ENCODE peak calls at places on chromosomes 2 and 18, in seven cellular contexts. B, V, Z, I, H, Y and O are unnamed samples. For H3K4me1, the result is how much of the 10 kb centered on the place peaks cover.

GRCh38 chr2:17101596-17101995 is 416.6 kb downstream of the RAD51AP2 start:
- DNase-seq in B (no peak), V (no peak), Z (no peak), I (no peak), H (no peak), Y (no peak), O (no peak)

GRCh38 chr2:240259201-240259923 is 118.9 kb upstream of the OTOS start:
- DNase-seq in B (no peak), V (no peak), Z (no peak), I (peak), H (no peak), Y (peak), O (no peak)

GRCh38 chr2:174729797-174730529 is 34.3 kb downstream of the CHRNA1 start:
- DNase-seq in B (no peak), V (no peak), Z (peak), I (no peak), H (no peak), Y (no peak), O (no peak)

GRCh38 chr2:201858267-201858666 is 51.9 kb downstream of the CDK15 start:
- DNase-seq in B (no peak), V (no peak), Z (peak), I (no peak), H (no peak), Y (no peak), O (no peak)

GRCh38 chr18:48872234-48873145 is 78.3 kb downstream of the SMAD7 start:
- DNase-seq in B (no peak), V (no peak), Z (no peak), I (no peak), H (no peak), Y (no peak), O (no peak)

GRCh38 chr2:33552758-33553461 is 46.2 kb downstream of the FAM98A start:
- DNase-seq in B (no peak), V (no peak), Z (no peak), I (no peak), H (peak), Y (no peak), O (no peak)

GRCh38 chr2:116952254-116952653 is 862.2 kb upstream of the DDX18 start:
- DNase-seq in B (no peak), V (no peak), Z (peak), I (no peak), H (no peak), Y (no peak), O (no peak)

GRCh38 chr2:39954346-39954745 is 175.3 kb upstream of the THUMPD2 start:
- DNase-seq in B (no peak), V (no peak), Z (no peak), I (no peak), H (no peak), Y (no peak), O (no peak)

GRCh38 chr2:183248866-183249567 is 124.8 kb downstream of the NUP35 start:
- DNase-seq in B (peak), V (peak), Z (peak), I (no peak), H (peak), Y (no peak), O (no peak)

GRCh38 chr18:63046375-63046774 is 273.2 kb downstream of the BCL2 start:
- DNase-seq in B (no peak), V (no peak), Z (no peak), I (no peak), H (no peak), Y (no peak), O (no peak)

GRCh38 chr18:23994361-23994902 is 20.1 kb upstream of the TTC39C start:
- DNase-seq in B (no peak), V (peak), Z (peak), I (no peak), H (peak), Y (peak), O (peak)

GRCh38 chr2:178225011-178225817 is 30.9 kb downstream of the OSBPL6 start:
- DNase-seq in B (no peak), V (no peak), Z (no peak), I (no peak), H (no peak), Y (no peak), O (no peak)

GRCh38 chr2:149572102-149572953 is 15.2 kb downstream of the MMADHC start:
- DNase-seq in B (no peak), V (no peak), Z (no peak), I (no peak), H (no peak), Y (no peak), O (peak)

GRCh38 chr2:100784681-100785080 is 35.3 kb upstream of the NPAS2 start:
- DNase-seq in B (no peak), V (no peak), Z (no peak), I (no peak), H (no peak), Y (no peak), O (no peak)

GRCh38 chr2:157233506-157233905 is 24.0 kb upstream of the GALNT5 start:
- DNase-seq in B (peak), V (no peak), Z (no peak), I (no peak), H (no peak), Y (no peak), O (no peak)

GRCh38 chr2:12048551-12048950 is 302.1 kb downstream of the LPIN1 start:
- DNase-seq in B (peak), V (no peak), Z (peak), I (no peak), H (no peak), Y (no peak), O (no peak)

GRCh38 chr2:78978340-78978739 is 47.2 kb upstream of the REG3G start:
- DNase-seq in B (no peak), V (no peak), Z (peak), I (no peak), H (no peak), Y (no peak), O (no peak)

GRCh38 chr2:7014201-7014640 is 97.0 kb downstream of the RNF144A start:
- DNase-seq in B (peak), V (peak), Z (peak), I (peak), H (peak), Y (no peak), O (no peak)

GRCh38 chr2:46584134-46584533 is 104.8 kb downstream of the TMEM247 start:
- DNase-seq in B (no peak), V (no peak), Z (no peak), I (no peak), H (no peak), Y (no peak), O (no peak)

GRCh38 chr2:64906853-64907536 is 82.2 kb upstream of the SLC1A4 start:
- DNase-seq in B (no peak), V (no peak), Z (peak), I (no peak), H (peak), Y (no peak), O (no peak)

GRCh38 chr2:44362207-44363015 is 664 bp downstream of the CAMKMT start:
- DNase-seq in B (peak), V (peak), Z (peak), I (peak), H (peak), Y (peak), O (peak)

GRCh38 chr2:229416116-229416694 is 145.1 kb upstream of the PID1 start:
- DNase-seq in B (no peak), V (no peak), Z (no peak), I (no peak), H (no peak), Y (peak), O (no peak)

GRCh38 chr2:239611222-239611795 is 210.5 kb upstream of the HDAC4 start:
- DNase-seq in B (no peak), V (no peak), Z (no peak), I (no peak), H (no peak), Y (no peak), O (no peak)

GRCh38 chr18:26556573-26556972 is 8.2 kb upstream of the KCTD1 start:
- DNase-seq in B (no peak), V (no peak), Z (no peak), I (no peak), H (no peak), Y (no peak), O (no peak)

GRCh38 chr2:169565686-169566085 is 8.0 kb downstream of the FASTKD1 start:
- DNase-seq in B (no peak), V (no peak), Z (no peak), I (no peak), H (no peak), Y (no peak), O (no peak)

GRCh38 chr2:177588671-177589070 is 196.1 kb downstream of the AGPS start:
- DNase-seq in B (no peak), V (no peak), Z (no peak), I (no peak), H (no peak), Y (no peak), O (no peak)

GRCh38 chr2:230502593-230502992 is 86.6 kb downstream of the SP100 start:
- DNase-seq in B (no peak), V (no peak), Z (no peak), I (no peak), H (no peak), Y (no peak), O (no peak)

GRCh38 chr2:47645246-47645645 is 137.7 kb upstream of the MSH6 start:
- DNase-seq in B (no peak), V (no peak), Z (no peak), I (no peak), H (no peak), Y (no peak), O (no peak)

GRCh38 chr2:31067259-31067658 is 71.0 kb downstream of the GALNT14 start:
- DNase-seq in B (peak), V (no peak), Z (no peak), I (no peak), H (no peak), Y (no peak), O (no peak)

GRCh38 chr18:76494181-76494540 is 881 bp downstream of the ZNF516 start:
- DNase-seq in B (no peak), V (no peak), Z (peak), I (peak), H (peak), Y (peak), O (no peak)

GRCh38 chr18:76492669-76493212 is 2.3 kb downstream of the ZNF516 start:
- DNase-seq in B (peak), V (peak), Z (peak), I (peak), H (peak), Y (peak), O (peak)

GRCh38 chr18:76491801-76492668 is 3.0 kb downstream of the ZNF516 start:
- DNase-seq in B (no peak), V (no peak), Z (peak), I (peak), H (no peak), Y (peak), O (peak)

GRCh38 chr18:76494541-76495403 is at the start of gene ZNF516:
- DNase-seq in B (no peak), V (no peak), Z (peak), I (peak), H (peak), Y (peak), O (no peak)

DNA sequence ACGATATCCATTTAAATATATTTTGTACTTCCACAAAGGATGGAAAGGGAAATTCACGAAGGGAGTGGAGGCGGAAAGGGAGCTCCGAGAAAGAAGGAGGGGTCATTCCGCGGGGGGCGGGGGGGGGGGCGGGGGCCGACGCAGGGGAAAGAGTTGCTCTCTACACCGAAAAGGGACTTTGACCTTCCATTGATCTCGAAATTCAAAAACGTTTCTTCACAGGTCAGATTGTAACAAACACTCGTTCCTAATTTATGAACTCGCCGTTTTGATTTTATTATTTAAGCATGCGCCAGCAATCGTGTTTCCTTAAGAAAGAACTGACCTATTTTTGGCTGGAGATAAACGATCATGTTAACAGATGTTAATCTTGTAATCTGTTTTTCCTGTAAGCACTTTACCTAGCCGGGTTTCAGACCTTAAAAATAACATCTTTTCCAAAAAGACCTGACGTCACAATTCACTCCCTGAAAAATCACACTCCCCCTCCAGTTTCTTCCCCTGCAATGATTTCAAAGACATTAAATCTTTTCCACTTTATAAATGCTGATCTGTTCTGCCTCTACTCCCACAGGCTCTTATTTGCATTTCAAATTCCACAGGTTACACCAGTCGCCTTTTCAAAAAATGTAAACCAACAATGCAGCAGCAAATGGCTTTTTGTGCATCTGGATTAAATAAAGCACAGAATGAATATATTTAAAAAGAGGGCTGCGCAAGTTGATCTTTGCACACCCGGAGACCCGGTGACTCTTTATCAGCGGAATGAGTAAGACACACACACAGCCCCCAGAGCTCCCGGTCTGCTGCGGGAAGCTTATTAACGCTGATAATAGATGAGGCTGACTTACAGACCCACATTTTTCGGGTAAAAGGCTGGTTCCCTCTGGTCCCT is 1.6 kb downstream of the ZNF516 start:
- DNase-seq in B (peak), V (no peak), Z (peak), I (no peak), H (peak), Y (no peak), O (no peak)
- TF ChIP-seq POLR2AphosphoS5 in B (no peak), V (no peak), Z (no peak), I (no peak), H (peak), Y (no peak), O (no peak)

DNA sequence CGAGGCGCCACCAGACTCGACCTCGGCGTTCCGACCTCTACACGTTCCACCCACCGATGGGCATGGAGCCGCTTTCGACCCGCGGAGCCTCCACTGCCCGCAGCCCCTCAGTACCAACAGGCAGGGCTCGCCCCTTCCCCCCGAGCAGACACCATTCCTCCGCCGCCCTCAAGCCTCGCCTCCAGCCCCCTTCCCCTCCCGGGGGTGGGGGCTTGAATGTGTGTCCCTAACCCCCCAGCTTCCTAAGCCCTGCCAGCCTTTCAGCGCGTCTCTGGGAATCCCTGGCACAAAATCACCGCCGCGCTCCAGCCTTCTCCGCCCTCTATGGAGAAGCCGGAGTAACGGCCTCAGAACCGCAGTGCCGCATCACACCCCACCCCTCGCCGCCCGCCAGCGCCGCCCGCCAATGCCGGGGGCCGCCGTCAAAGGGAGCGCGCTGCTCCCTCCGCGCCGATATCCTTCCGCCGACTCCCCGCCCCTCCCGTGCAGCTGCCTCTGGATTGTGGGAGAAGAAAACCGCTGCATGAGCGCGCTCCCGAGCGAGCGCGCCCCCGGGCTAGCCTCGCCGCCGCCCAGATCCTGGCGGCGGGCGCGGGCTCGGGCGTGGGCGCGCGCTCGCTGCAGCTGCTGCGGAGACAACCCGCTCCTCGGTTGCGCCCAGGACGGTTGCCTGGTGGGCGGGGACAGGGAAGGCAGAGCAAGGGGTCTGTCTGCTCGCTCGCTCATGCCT is at the start of gene CCDC88A:
- DNase-seq in B (peak), V (peak), Z (peak), I (peak), H (peak), Y (peak), O (peak)
- TF ChIP-seq CTCF in B (peak), V (no peak), Z (peak), I (peak), H (peak), Y (no peak), O (peak)

GRCh38 chr2:99397251-99397920 is 60.2 kb downstream of the EIF5B start:
- DNase-seq in B (no peak), V (no peak), Z (no peak), I (no peak), H (no peak), Y (no peak), O (no peak)
- H3K4me1 ChIP-seq in B (under half), V (under half), Z (under half), I (under half), H (under half), Y (under half), O (under half)

GRCh38 chr2:56715670-56716069 is 531.9 kb downstream of the CCDC85A start:
- DNase-seq in B (no peak), V (no peak), Z (no peak), I (no peak), H (no peak), Y (no peak), O (no peak)
- TF ChIP-seq POLR2AphosphoS5 in B (no peak), V (no peak), Z (no peak), I (no peak), H (no peak), Y (no peak), O (no peak)

DNA sequence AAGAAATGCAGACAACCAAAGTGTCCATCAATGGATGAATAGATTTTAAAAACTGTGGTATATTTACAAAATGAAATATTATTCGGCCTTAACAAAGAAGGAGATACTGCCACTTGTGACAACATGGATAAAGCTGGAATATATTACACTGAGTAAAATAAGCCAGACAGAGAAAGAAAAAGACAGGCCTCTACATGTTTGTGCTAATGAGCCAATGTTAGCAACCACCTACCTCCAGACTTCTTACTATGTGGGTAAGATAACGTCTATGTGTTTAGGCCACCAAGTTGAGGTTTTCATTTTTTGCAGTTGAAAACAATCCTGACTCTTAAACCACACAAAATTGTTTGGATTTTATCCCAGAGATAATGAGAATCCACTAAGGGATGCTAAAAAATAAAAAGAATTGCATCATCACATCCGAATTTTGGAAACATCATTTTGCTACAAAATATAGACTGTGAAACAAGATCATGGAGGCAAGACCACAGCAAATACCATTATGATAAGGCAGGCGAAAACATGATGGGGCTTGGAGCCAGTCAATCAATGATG is 47.0 kb downstream of the EVA1A start:
- DNase-seq in B (no peak), V (no peak), Z (no peak), I (no peak), H (no peak), Y (no peak), O (no peak)
- TF ChIP-seq CTCF in B (no peak), V (no peak), Z (no peak), I (no peak), H (no peak), Y (no peak), O (no peak)

GRCh38 chr2:109350526-109350925 is 221.5 kb downstream of the SH3RF3 start:
- DNase-seq in B (no peak), V (no peak), Z (no peak), I (no peak), H (no peak), Y (no peak), O (no peak)

GRCh38 chr2:109348190-109348589 is 219.2 kb downstream of the SH3RF3 start:
- DNase-seq in B (no peak), V (no peak), Z (no peak), I (no peak), H (no peak), Y (no peak), O (no peak)

GRCh38 chr2:109348645-109349554 is 219.9 kb downstream of the SH3RF3 start:
- DNase-seq in B (no peak), V (no peak), Z (no peak), I (no peak), H (no peak), Y (no peak), O (no peak)

GRCh38 chr2:109351164-109351756 is 222.3 kb downstream of the SH3RF3 start:
- DNase-seq in B (no peak), V (no peak), Z (no peak), I (no peak), H (no peak), Y (no peak), O (peak)

DNA sequence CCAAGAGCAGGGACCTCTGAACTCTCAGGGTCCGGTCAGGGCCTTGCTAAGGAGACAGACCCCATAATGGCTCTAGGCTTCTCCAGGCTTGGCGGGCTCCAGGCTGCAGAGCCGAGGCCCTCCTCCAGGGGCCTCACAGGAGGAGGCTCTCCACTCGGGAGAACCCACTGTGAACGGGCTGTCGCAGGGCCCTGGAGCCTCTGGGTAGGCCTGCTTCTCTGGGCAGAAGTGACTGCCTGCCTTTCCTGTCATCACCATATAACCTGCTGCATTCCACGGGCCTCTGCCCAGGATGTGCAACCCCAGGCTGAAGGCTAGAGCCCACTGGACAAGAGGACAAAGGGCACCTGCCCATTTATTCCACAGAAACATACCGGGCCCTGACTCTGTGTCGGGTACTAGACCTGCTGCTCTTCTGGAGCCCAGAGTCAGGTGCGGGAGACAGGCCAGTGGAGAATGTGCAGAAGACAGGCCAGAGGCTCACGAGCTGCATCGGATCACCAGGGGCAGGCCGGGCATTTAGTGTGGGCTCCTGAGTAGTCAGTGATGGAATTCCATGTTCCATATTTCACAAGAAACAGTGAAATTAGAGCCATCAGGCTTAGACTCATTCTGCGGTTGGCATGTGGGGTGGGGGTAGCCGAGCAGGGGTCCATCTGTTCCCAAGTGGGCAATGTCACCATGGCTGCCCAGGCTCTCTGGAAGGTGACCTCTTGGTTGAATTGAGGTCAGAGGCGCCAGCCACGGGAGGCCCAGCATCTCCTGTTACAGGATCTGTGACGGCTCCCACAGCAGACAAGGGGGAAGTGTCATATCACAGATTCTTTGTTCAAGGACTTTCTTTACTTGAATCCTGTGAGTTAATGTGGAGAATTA is 220.8 kb downstream of the SH3RF3 start:
- DNase-seq in B (no peak), V (no peak), Z (peak), I (no peak), H (no peak), Y (no peak), O (no peak)
- H3K4me1 ChIP-seq in B (under half), V (under half), Z (under half), I (half or more), H (under half), Y (under half), O (under half)